ENCODE peak calls at places on chromosomes 12 and 14, in seven cellular contexts. Z is gastrocnemius medialis; T is MG63; V is SW480; K is substantia nigra; Y is WTC11; E is CD4-positive, CD25-positive, alpha-beta regulatory T cell. J is an unnamed sample.

GRCh38 chr12:109443794-109444193 is 33.3 kb downstream of the KCTD10 start:
- DNase-seq in Z (no peak), Y (no peak), K (no peak), E (no peak), V (no peak), T (no peak), J (no peak)

GRCh38 chr12:78671295-78671694 is 193.3 kb upstream of the SYT1 start:
- DNase-seq in T (no peak), K (no peak), Y (no peak), Z (no peak), V (no peak), E (no peak), J (no peak)

GRCh38 chr14:67710209-67710608 is 8.5 kb downstream of the RDH12 start:
- DNase-seq in Y (no peak), K (no peak), T (no peak), Z (no peak), E (no peak), V (no peak), J (no peak)

GRCh38 chr12:121300083-121300819 is 3.7 kb upstream of the CAMKK2 start:
- DNase-seq in E (peak), K (no peak), T (no peak), Z (no peak), Y (no peak), V (no peak), J (no peak)

GRCh38 chr14:68359862-68360552 is 432.9 kb downstream of the ZFP36L1 start:
- DNase-seq in Y (no peak), Z (peak), V (peak), K (no peak), E (no peak), T (peak), J (peak)

GRCh38 chr12:89235189-89235993 is 116.9 kb downstream of the DUSP6 start:
- DNase-seq in E (peak), K (no peak), Z (no peak), T (no peak), Y (no peak), V (no peak), J (no peak)

GRCh38 chr12:43978546-43978945 is 142.7 kb downstream of the TMEM117 start:
- DNase-seq in V (no peak), K (no peak), T (no peak), E (no peak), Z (no peak), Y (no peak), J (no peak)

GRCh38 chr12:52946334-52946733 is 2.6 kb upstream of the KRT18 start:
- DNase-seq in V (no peak), E (no peak), T (no peak), Y (no peak), Z (no peak), K (no peak), J (no peak)

GRCh38 chr14:73773441-73774243 is 59.5 kb upstream of the PNMA1 start:
- DNase-seq in Z (no peak), T (no peak), Y (no peak), K (no peak), V (no peak), E (no peak), J (no peak)

GRCh38 chr14:80981156-80981555 is 25.7 kb downstream of the TSHR start:
- DNase-seq in Y (no peak), K (no peak), V (no peak), Z (no peak), T (no peak), E (no peak), J (no peak)

GRCh38 chr12:81949721-81950120 is 190.6 kb upstream of the PPFIA2 start:
- DNase-seq in T (no peak), E (no peak), K (no peak), V (no peak), Z (no peak), Y (no peak), J (no peak)